ENCODE peak calls at places on chromosomes 5 and 9, in nine cellular contexts. G is NCI-H1092 treated with DMSO at 0.1 percent for 48 hours, U is NCI-H69, R is mesothelial cell of epicardium, F is retina, L is ACHN, W is HEK293T, K is kidney tubule cell, Y is nephron progenitor cell. A is an unnamed sample.

GRCh38 chr5:172453206-172453985 is 929 bp downstream of the SH3PXD2B start:
- DNase-seq in G (no peak), U (peak), R (no peak), F (peak), L (no peak), W (peak), K (peak), Y (peak), A (no peak)

GRCh38 chr9:88378317-88378716 is 9.9 kb upstream of the SPIN1 start:
- DNase-seq in G (no peak), U (peak), R (no peak), F (no peak), L (no peak), W (no peak), K (no peak), Y (no peak), A (no peak)

GRCh38 chr5:10310073-10310779 is 2.5 kb upstream of the CMBL start:
- DNase-seq in G (no peak), U (peak), R (no peak), F (no peak), L (peak), W (peak), K (peak), Y (no peak), A (no peak)

GRCh38 chr5:148641735-148642134 is 12.6 kb downstream of the HTR4 start:
- DNase-seq in G (no peak), U (no peak), R (no peak), F (no peak), L (no peak), W (no peak), K (no peak), Y (no peak), A (no peak)

GRCh38 chr5:19122923-19123322 is 865.1 kb downstream of the CDH18 start:
- DNase-seq in G (no peak), U (no peak), R (no peak), F (no peak), L (no peak), W (no peak), K (no peak), Y (no peak), A (no peak)

GRCh38 chr9:81685763-81686613 is 3.4 kb downstream of the TLE1 start:
- DNase-seq in G (no peak), U (peak), R (no peak), F (no peak), L (peak), W (no peak), K (peak), Y (no peak), A (no peak)

GRCh38 chr9:138024831-138025291 is 147.3 kb downstream of the CACNA1B start:
- DNase-seq in G (no peak), U (no peak), R (no peak), F (no peak), L (no peak), W (no peak), K (no peak), Y (no peak), A (no peak)

GRCh38 chr5:6399978-6400910 is 21.9 kb upstream of the MED10 start:
- DNase-seq in G (no peak), U (no peak), R (no peak), F (no peak), L (no peak), W (no peak), K (peak), Y (no peak), A (no peak)

GRCh38 chr9:92639791-92640271 is 30.1 kb downstream of the IPPK start:
- DNase-seq in G (no peak), U (no peak), R (no peak), F (no peak), L (no peak), W (no peak), K (no peak), Y (no peak), A (no peak)

GRCh38 chr5:110288766-110289165 is 437.7 kb downstream of the TMEM232 start:
- DNase-seq in G (no peak), U (no peak), R (no peak), F (no peak), L (no peak), W (no peak), K (no peak), Y (no peak), A (no peak)

GRCh38 chr9:121935744-121936143 is 157.4 kb downstream of the TTLL11 start:
- DNase-seq in G (no peak), U (no peak), R (no peak), F (no peak), L (no peak), W (no peak), K (no peak), Y (peak), A (no peak)

GRCh38 chr9:128703616-128704355 is 1.5 kb downstream of the PKN3 start:
- DNase-seq in G (no peak), U (no peak), R (no peak), F (no peak), L (no peak), W (no peak), K (no peak), Y (no peak), A (no peak)

GRCh38 chr5:141680751-141681201 is 1.3 kb downstream of the ARAP3 start:
- DNase-seq in G (no peak), U (peak), R (no peak), F (peak), L (no peak), W (no peak), K (no peak), Y (peak), A (no peak)

GRCh38 chr5:82640901-82641300 is 362.7 kb upstream of the RPS23 start:
- DNase-seq in G (no peak), U (peak), R (no peak), F (no peak), L (peak), W (no peak), K (no peak), Y (no peak), A (no peak)

GRCh38 chr5:60722416-60722815 is 22.4 kb upstream of the DEPDC1B start:
- DNase-seq in G (peak), U (peak), R (no peak), F (no peak), L (no peak), W (no peak), K (no peak), Y (no peak), A (no peak)

GRCh38 chr5:138520971-138521370 is 22.1 kb downstream of the ETF1 start:
- DNase-seq in G (no peak), U (no peak), R (no peak), F (no peak), L (no peak), W (no peak), K (no peak), Y (no peak), A (no peak)

GRCh38 chr9:121607434-121608248 is 43.8 kb upstream of the DAB2IP start:
- DNase-seq in G (peak), U (peak), R (no peak), F (peak), L (no peak), W (no peak), K (peak), Y (no peak), A (no peak)

GRCh38 chr9:72871685-72872084 is 81.2 kb downstream of the ALDH1A1 start:
- DNase-seq in G (no peak), U (peak), R (no peak), F (peak), L (peak), W (no peak), K (peak), Y (no peak), A (no peak)

GRCh38 chr5:126002222-126002897 is 420.8 kb upstream of the GRAMD2B start:
- DNase-seq in G (peak), U (peak), R (no peak), F (peak), L (peak), W (peak), K (peak), Y (no peak), A (no peak)

GRCh38 chr5:113331201-113331551 is 103.6 kb downstream of the TSSK1B start:
- DNase-seq in G (no peak), U (no peak), R (no peak), F (no peak), L (no peak), W (no peak), K (peak), Y (no peak), A (no peak)

GRCh38 chr9:88949961-88950340 is 41.3 kb upstream of the S1PR3 start:
- DNase-seq in G (no peak), U (peak), R (no peak), F (no peak), L (no peak), W (no peak), K (peak), Y (no peak), A (no peak)

GRCh38 chr9:133864011-133864410 is 125.9 kb upstream of the SARDH start:
- DNase-seq in G (no peak), U (no peak), R (no peak), F (no peak), L (no peak), W (no peak), K (peak), Y (no peak), A (no peak)

GRCh38 chr5:43075319-43076293 is 35.5 kb upstream of the ANXA2R start:
- DNase-seq in G (no peak), U (no peak), R (no peak), F (no peak), L (no peak), W (no peak), K (no peak), Y (no peak), A (no peak)

GRCh38 chr9:591292-591691 is 250.2 kb upstream of the DMRT1 start:
- DNase-seq in G (no peak), U (no peak), R (no peak), F (no peak), L (no peak), W (no peak), K (peak), Y (no peak), A (no peak)

GRCh38 chr5:131268758-131269370 is 5.0 kb downstream of the CDC42SE2 start:
- DNase-seq in G (no peak), U (no peak), R (no peak), F (no peak), L (no peak), W (no peak), K (no peak), Y (no peak), A (no peak)

GRCh38 chr9:114390952-114391351 is 3.2 kb upstream of the AKNA start:
- DNase-seq in G (no peak), U (peak), R (no peak), F (no peak), L (no peak), W (no peak), K (peak), Y (no peak), A (no peak)

GRCh38 chr5:131633830-131634229 is 1.2 kb downstream of the RAPGEF6 start:
- DNase-seq in G (no peak), U (peak), R (no peak), F (no peak), L (no peak), W (no peak), K (no peak), Y (no peak), A (no peak)

GRCh38 chr5:41524174-41524573 is 13.8 kb upstream of the PLCXD3 start:
- DNase-seq in G (no peak), U (peak), R (no peak), F (no peak), L (peak), W (no peak), K (no peak), Y (peak), A (no peak)

GRCh38 chr9:108015690-108016089 is 526.1 kb upstream of the KLF4 start:
- DNase-seq in G (no peak), U (no peak), R (no peak), F (no peak), L (no peak), W (no peak), K (no peak), Y (no peak), A (no peak)

GRCh38 chr5:108749130-108749861 is 1.6 kb downstream of the FER start:
- DNase-seq in G (peak), U (peak), R (no peak), F (peak), L (peak), W (peak), K (peak), Y (peak), A (no peak)

GRCh38 chr5:132457371-132458225 is 33.0 kb downstream of the IRF1 start:
- DNase-seq in G (no peak), U (peak), R (no peak), F (no peak), L (no peak), W (no peak), K (peak), Y (no peak), A (no peak)

GRCh38 chr5:109708813-109709212 is 19.1 kb downstream of the MAN2A1 start:
- DNase-seq in G (no peak), U (no peak), R (no peak), F (no peak), L (no peak), W (no peak), K (no peak), Y (no peak), A (no peak)

GRCh38 chr9:114046237-114046755 is 31.8 kb downstream of the AMBP start:
- DNase-seq in G (no peak), U (no peak), R (no peak), F (no peak), L (no peak), W (no peak), K (no peak), Y (no peak), A (no peak)

GRCh38 chr5:33370135-33370472 is 70.7 kb upstream of the TARS1 start:
- DNase-seq in G (no peak), U (no peak), R (no peak), F (no peak), L (no peak), W (no peak), K (peak), Y (no peak), A (no peak)

A was measured in GM18507.